ENCODE peak calls at places on chromosomes 13 and 19, in four cellular contexts. G is kidney tubule cell, L is lower leg skin, F is SHP77 treated with DMSO at 0.1 percent for 48 hours. M is an unnamed sample.

GRCh38 chr19:15629003-15629880 is 11.5 kb upstream of the CYP4F3 start:
- DNase-seq in L (peak), G (peak), F (peak), M (peak)

GRCh38 chr19:35509861-35510625 is 3.4 kb downstream of the DMKN start:
- DNase-seq in G (peak), F (no peak), L (no peak), M (no peak)

GRCh38 chr13:112702983-112703379 is 13.1 kb downstream of the ATP11A start:
- DNase-seq in L (no peak), G (no peak), F (no peak), M (no peak)

GRCh38 chr19:51688665-51689571 is 4.2 kb upstream of the SPACA6 start:
- DNase-seq in F (peak), G (peak), L (peak), M (no peak)

GRCh38 chr13:113845723-113846638 is 17.9 kb downstream of the GAS6 start:
- DNase-seq in L (no peak), F (no peak), G (peak), M (peak)

GRCh38 chr13:110651726-110652230 is 36.4 kb downstream of the NAXD start:
- DNase-seq in L (no peak), G (no peak), F (no peak), M (peak)

GRCh38 chr13:97999653-98000052 is 46.2 kb downstream of the IPO5 start:
- DNase-seq in G (no peak), F (no peak), L (no peak), M (no peak)

GRCh38 chr13:110330491-110331001 is 23.5 kb downstream of the COL4A2 start:
- DNase-seq in F (no peak), L (no peak), G (peak), M (no peak)

M was measured in ascending aorta.